ENCODE peak calls at places on chromosome 13, in ten cellular contexts. One of them, this sample, is unnamed.

GRCh38 chr13:43291289-43292055 is 268.1 kb downstream of the DNAJC15 start:
- DNase-seq in astrocyte of the cerebellum: no peak
- DNase-seq in osteoblast: no peak
- DNase-seq in GM12865: no peak
- DNase-seq in AG09309: no peak
- DNase-seq in HFF-Myc: no peak
- DNase-seq in cardiac muscle cell: no peak
- DNase-seq in AG10803: no peak
- DNase-seq in colonic mucosa: no peak
- DNase-seq in astrocyte: no peak
- DNase-seq in this sample: no peak

GRCh38 chr13:33799950-33800592 is 17.9 kb upstream of the RFC3 start:
- DNase-seq in astrocyte of the cerebellum: peak; percentile 27
- DNase-seq in cardiac muscle cell: peak; percentile 25
- DNase-seq in GM12865: peak; percentile 7
- DNase-seq in HFF-Myc: no peak
- DNase-seq in colonic mucosa: no peak
- DNase-seq in astrocyte: peak; percentile 35
- DNase-seq in AG10803: peak; percentile 53
- DNase-seq in AG09309: peak; percentile 13
- DNase-seq in osteoblast: peak; percentile 52
- DNase-seq in this sample: peak; percentile 79

GRCh38 chr13:89923052-89923451 is 1424.4 kb upstream of the MIR17HG start:
- DNase-seq in astrocyte of the cerebellum: no peak
- DNase-seq in AG10803: no peak
- DNase-seq in astrocyte: no peak
- DNase-seq in HFF-Myc: no peak
- DNase-seq in GM12865: no peak
- DNase-seq in AG09309: no peak
- DNase-seq in colonic mucosa: no peak
- DNase-seq in cardiac muscle cell: no peak
- DNase-seq in osteoblast: no peak
- DNase-seq in this sample: no peak

GRCh38 chr13:38570706-38571105 is 116.2 kb upstream of the FREM2 start:
- DNase-seq in AG10803: no peak
- DNase-seq in astrocyte: no peak
- DNase-seq in HFF-Myc: no peak
- DNase-seq in GM12865: no peak
- DNase-seq in colonic mucosa: no peak
- DNase-seq in AG09309: no peak
- DNase-seq in astrocyte of the cerebellum: no peak
- DNase-seq in cardiac muscle cell: no peak
- DNase-seq in osteoblast: no peak
- DNase-seq in this sample: no peak

GRCh38 chr13:43196171-43196611 is 172.8 kb downstream of the DNAJC15 start:
- DNase-seq in cardiac muscle cell: peak; percentile 19
- DNase-seq in GM12865: no peak
- DNase-seq in colonic mucosa: no peak
- DNase-seq in astrocyte of the cerebellum: no peak
- DNase-seq in AG10803: peak; percentile 23
- DNase-seq in astrocyte: no peak
- DNase-seq in AG09309: no peak
- DNase-seq in HFF-Myc: no peak
- DNase-seq in osteoblast: no peak
- DNase-seq in this sample: peak; percentile 30

GRCh38 chr13:40483601-40484000 is 182.8 kb downstream of the FOXO1 start:
- DNase-seq in astrocyte of the cerebellum: no peak
- DNase-seq in AG09309: no peak
- DNase-seq in colonic mucosa: no peak
- DNase-seq in AG10803: no peak
- DNase-seq in cardiac muscle cell: no peak
- DNase-seq in GM12865: peak; percentile 36
- DNase-seq in astrocyte: no peak
- DNase-seq in osteoblast: no peak
- DNase-seq in HFF-Myc: no peak
- DNase-seq in this sample: no peak

GRCh38 chr13:51831519-51831918 is 13.5 kb downstream of the TMEM272 start:
- DNase-seq in astrocyte: no peak
- DNase-seq in astrocyte of the cerebellum: no peak
- DNase-seq in AG09309: no peak
- DNase-seq in cardiac muscle cell: no peak
- DNase-seq in AG10803: no peak
- DNase-seq in colonic mucosa: no peak
- DNase-seq in osteoblast: no peak
- DNase-seq in GM12865: no peak
- DNase-seq in HFF-Myc: no peak
- DNase-seq in this sample: no peak

GRCh38 chr13:41313117-41313516 is 2.0 kb downstream of the NAA16 start:
- DNase-seq in AG09309: no peak
- DNase-seq in astrocyte of the cerebellum: no peak
- DNase-seq in HFF-Myc: no peak
- DNase-seq in osteoblast: no peak
- DNase-seq in colonic mucosa: no peak
- DNase-seq in cardiac muscle cell: no peak
- DNase-seq in GM12865: no peak
- DNase-seq in AG10803: no peak
- DNase-seq in astrocyte: no peak
- DNase-seq in this sample: no peak

GRCh38 chr13:110317093-110317492 is 10.0 kb downstream of the COL4A2 start:
- DNase-seq in AG09309: no peak
- DNase-seq in astrocyte of the cerebellum: no peak
- DNase-seq in GM12865: no peak
- DNase-seq in astrocyte: no peak
- DNase-seq in HFF-Myc: no peak
- DNase-seq in cardiac muscle cell: no peak
- DNase-seq in colonic mucosa: no peak
- DNase-seq in osteoblast: no peak
- DNase-seq in AG10803: no peak
- DNase-seq in this sample: no peak

GRCh38 chr13:77896536-77896935 is 22.1 kb downstream of the EDNRB start:
- DNase-seq in GM12865: no peak
- DNase-seq in osteoblast: no peak
- DNase-seq in AG10803: peak; percentile 57
- DNase-seq in astrocyte of the cerebellum: no peak
- DNase-seq in astrocyte: peak; percentile 14
- DNase-seq in cardiac muscle cell: no peak
- DNase-seq in HFF-Myc: no peak
- DNase-seq in colonic mucosa: no peak
- DNase-seq in AG09309: no peak
- DNase-seq in this sample: peak; percentile 6

GRCh38 chr13:75173457-75174356 is 308.3 kb downstream of the TBC1D4 start:
- DNase-seq in HFF-Myc: no peak
- DNase-seq in AG09309: no peak
- DNase-seq in astrocyte: no peak
- DNase-seq in cardiac muscle cell: no peak
- DNase-seq in GM12865: no peak
- DNase-seq in osteoblast: no peak
- DNase-seq in astrocyte of the cerebellum: no peak
- DNase-seq in AG10803: no peak
- DNase-seq in colonic mucosa: no peak
- DNase-seq in this sample: no peak

GRCh38 chr13:33072282-33072681 is 56.1 kb downstream of the KL start:
- DNase-seq in colonic mucosa: no peak
- DNase-seq in AG10803: peak; percentile 11
- DNase-seq in AG09309: no peak
- DNase-seq in HFF-Myc: no peak
- DNase-seq in astrocyte of the cerebellum: no peak
- DNase-seq in astrocyte: no peak
- DNase-seq in cardiac muscle cell: no peak
- DNase-seq in osteoblast: no peak
- DNase-seq in GM12865: no peak
- DNase-seq in this sample: no peak

DNA sequence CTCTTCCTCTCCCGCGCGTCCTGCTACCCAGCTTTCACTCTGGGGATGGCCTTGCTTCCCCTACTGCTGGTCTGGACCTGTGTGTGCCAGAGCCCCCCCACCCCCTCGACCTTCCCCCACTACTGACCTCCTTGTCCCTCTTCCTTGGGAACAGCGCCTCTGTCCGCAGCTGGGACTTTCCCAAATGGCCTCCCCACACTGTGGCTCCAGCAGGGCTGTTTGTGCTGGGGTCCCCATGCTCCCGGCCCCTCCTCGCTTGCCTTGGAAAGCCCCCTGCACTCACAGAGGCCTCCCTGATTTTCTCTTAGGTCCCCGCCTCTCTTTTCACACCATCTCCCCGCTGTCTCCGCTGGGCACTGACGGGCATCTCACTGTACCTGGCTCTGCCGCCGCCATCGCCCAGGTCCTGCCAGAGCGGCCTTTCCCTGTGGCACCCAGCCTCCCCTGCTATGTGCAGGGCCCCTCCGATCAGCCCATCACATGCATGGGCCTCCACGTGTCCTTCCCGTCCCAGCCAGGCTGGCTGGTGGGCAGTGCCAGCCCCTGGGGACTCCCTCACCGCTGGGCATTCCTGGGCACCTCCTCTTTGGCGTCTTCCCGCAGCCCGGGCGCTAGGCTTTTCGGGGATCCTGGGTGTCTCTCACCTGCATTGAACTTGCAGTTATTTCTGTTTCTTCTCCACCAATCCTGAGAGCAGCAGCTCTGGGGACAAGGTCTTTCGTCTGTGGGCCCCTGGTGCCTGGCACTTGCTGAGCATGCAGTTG is 118.7 kb downstream of the ATP11A start:
- DNase-seq in AG09309: no peak
- DNase-seq in AG10803: no peak
- DNase-seq in HFF-Myc: no peak
- DNase-seq in colonic mucosa: no peak
- DNase-seq in astrocyte: no peak
- DNase-seq in cardiac muscle cell: no peak
- DNase-seq in osteoblast: peak; percentile 64
- DNase-seq in GM12865: no peak
- DNase-seq in astrocyte of the cerebellum: no peak
- DNase-seq in this sample: no peak
- TF ChIP-seq CTCF in AG09309: no peak
- TF ChIP-seq CTCF in AG10803: no peak
- TF ChIP-seq CTCF in HFF-Myc: no peak
- TF ChIP-seq CTCF in colonic mucosa: no peak
- TF ChIP-seq CTCF in astrocyte: no peak
- TF ChIP-seq CTCF in cardiac muscle cell: no peak
- TF ChIP-seq CTCF in osteoblast: no peak
- TF ChIP-seq CTCF in GM12865: no peak
- TF ChIP-seq CTCF in astrocyte of the cerebellum: no peak
- TF ChIP-seq CTCF in this sample: no peak

GRCh38 chr13:99626461-99627082 is 125.3 kb downstream of the TM9SF2 start:
- DNase-seq in AG10803: peak; percentile 58
- DNase-seq in osteoblast: no peak
- DNase-seq in HFF-Myc: peak; percentile 69
- DNase-seq in astrocyte: peak; percentile 56
- DNase-seq in cardiac muscle cell: no peak
- DNase-seq in AG09309: peak; percentile 44
- DNase-seq in astrocyte of the cerebellum: no peak
- DNase-seq in colonic mucosa: no peak
- DNase-seq in GM12865: no peak
- DNase-seq in this sample: peak; percentile 85
- H3K4me3 ChIP-seq in AG10803: no peak overlapping the region
- H3K4me3 ChIP-seq in osteoblast: no peak overlapping the region
- H3K4me3 ChIP-seq in HFF-Myc: peak overlapping the region; percentile 20
- H3K4me3 ChIP-seq in astrocyte: no peak overlapping the region
- H3K4me3 ChIP-seq in cardiac muscle cell: no peak overlapping the region
- H3K4me3 ChIP-seq in AG09309: no peak overlapping the region
- H3K4me3 ChIP-seq in astrocyte of the cerebellum: no peak overlapping the region
- H3K4me3 ChIP-seq in colonic mucosa: no peak overlapping the region
- H3K4me3 ChIP-seq in GM12865: no peak overlapping the region
- H3K4me3 ChIP-seq in this sample: peak overlapping the region; percentile 9

GRCh38 chr13:60654405-60654804 is 257.4 kb downstream of the TDRD3 start:
- DNase-seq in osteoblast: no peak
- DNase-seq in AG09309: no peak
- DNase-seq in GM12865: no peak
- DNase-seq in cardiac muscle cell: peak; percentile 62
- DNase-seq in astrocyte: no peak
- DNase-seq in colonic mucosa: no peak
- DNase-seq in AG10803: peak; percentile 0
- DNase-seq in astrocyte of the cerebellum: peak; percentile 18
- DNase-seq in HFF-Myc: no peak
- DNase-seq in this sample: peak; percentile 22
- TF ChIP-seq CTCF in osteoblast: peak; percentile 48
- TF ChIP-seq CTCF in AG09309: peak; percentile 44
- TF ChIP-seq CTCF in GM12865: peak; percentile 28
- TF ChIP-seq CTCF in cardiac muscle cell: peak; percentile 56
- TF ChIP-seq CTCF in astrocyte: peak; percentile 47
- TF ChIP-seq CTCF in colonic mucosa: no peak
- TF ChIP-seq CTCF in AG10803: peak; percentile 35
- TF ChIP-seq CTCF in astrocyte of the cerebellum: peak; percentile 85
- TF ChIP-seq CTCF in HFF-Myc: no peak
- TF ChIP-seq CTCF in this sample: peak; percentile 49

GRCh38 chr13:99307247-99307646 is at the start of gene GPR183:
- DNase-seq in GM12865: peak; percentile 87
- DNase-seq in HFF-Myc: no peak
- DNase-seq in osteoblast: no peak
- DNase-seq in AG09309: no peak
- DNase-seq in cardiac muscle cell: peak; percentile 82
- DNase-seq in astrocyte of the cerebellum: no peak
- DNase-seq in colonic mucosa: no peak
- DNase-seq in astrocyte: no peak
- DNase-seq in AG10803: no peak
- DNase-seq in this sample: no peak
- H3K4me3 ChIP-seq in GM12865: peak within 1 kb of the TSS; percentile 94
- H3K4me3 ChIP-seq in HFF-Myc: no peak within 1 kb of the TSS
- H3K4me3 ChIP-seq in osteoblast: no peak within 1 kb of the TSS
- H3K4me3 ChIP-seq in AG09309: no peak within 1 kb of the TSS
- H3K4me3 ChIP-seq in cardiac muscle cell: peak within 1 kb of the TSS; percentile 46
- H3K4me3 ChIP-seq in astrocyte of the cerebellum: no peak within 1 kb of the TSS
- H3K4me3 ChIP-seq in colonic mucosa: peak within 1 kb of the TSS; percentile 16
- H3K4me3 ChIP-seq in astrocyte: no peak within 1 kb of the TSS
- H3K4me3 ChIP-seq in AG10803: no peak within 1 kb of the TSS
- H3K4me3 ChIP-seq in this sample: no peak within 1 kb of the TSS

DNA sequence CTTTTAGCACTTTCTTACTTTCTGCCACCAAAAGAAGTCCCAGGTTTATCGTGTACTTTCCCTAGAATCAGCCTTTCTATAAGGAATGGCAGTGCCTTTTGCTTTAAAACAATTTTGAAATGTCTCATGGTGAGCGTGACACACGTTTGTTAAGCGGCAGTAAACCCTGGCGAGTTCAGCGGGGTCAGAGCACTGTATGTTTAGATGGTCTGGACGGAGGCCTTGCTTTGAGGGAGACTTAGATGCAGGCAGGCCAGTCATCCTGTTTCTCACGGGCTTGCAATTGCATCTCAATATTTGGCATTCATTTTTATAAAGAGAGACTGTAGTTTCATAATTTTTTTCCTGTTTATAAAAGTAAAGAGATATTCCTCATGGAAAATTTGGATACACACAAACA is 96.4 kb downstream of the TNFRSF19 start:
- DNase-seq in AG10803: no peak
- DNase-seq in AG09309: no peak
- DNase-seq in HFF-Myc: no peak
- DNase-seq in GM12865: no peak
- DNase-seq in astrocyte: no peak
- DNase-seq in astrocyte of the cerebellum: no peak
- DNase-seq in osteoblast: no peak
- DNase-seq in colonic mucosa: no peak
- DNase-seq in cardiac muscle cell: no peak
- DNase-seq in this sample: no peak
- TF ChIP-seq CTCF in AG10803: no peak
- TF ChIP-seq CTCF in AG09309: no peak
- TF ChIP-seq CTCF in HFF-Myc: no peak
- TF ChIP-seq CTCF in GM12865: no peak
- TF ChIP-seq CTCF in astrocyte: no peak
- TF ChIP-seq CTCF in astrocyte of the cerebellum: no peak
- TF ChIP-seq CTCF in osteoblast: no peak
- TF ChIP-seq CTCF in colonic mucosa: no peak
- TF ChIP-seq CTCF in cardiac muscle cell: no peak
- TF ChIP-seq CTCF in this sample: no peak

This sample was measured in choroid plexus epithelial cell.